ENCODE peak calls at places on chromosomes 6 and 20, in seven cellular contexts. One of them, this sample, is unnamed.

GRCh38 chr6:87139236-87139635 is 16.1 kb upstream of the ZNF292 start:
- DNase-seq in testis: no peak
- DNase-seq in PC-3: peak; percentile 66
- DNase-seq in endodermal cell: no peak
- DNase-seq in MG63: no peak
- DNase-seq in brain microvascular endothelial cell: peak; percentile 41
- DNase-seq in mesendoderm: peak; percentile 54
- DNase-seq in this sample: peak; percentile 24

GRCh38 chr20:23215596-23215995 is 129.5 kb upstream of the CD93 start:
- DNase-seq in mesendoderm: no peak
- DNase-seq in testis: no peak
- DNase-seq in brain microvascular endothelial cell: no peak
- DNase-seq in endodermal cell: no peak
- DNase-seq in PC-3: no peak
- DNase-seq in MG63: no peak
- DNase-seq in this sample: no peak

GRCh38 chr6:121064345-121064744 is 269.9 kb downstream of the TBC1D32 start:
- DNase-seq in mesendoderm: no peak
- DNase-seq in endodermal cell: no peak
- DNase-seq in PC-3: no peak
- DNase-seq in testis: no peak
- DNase-seq in MG63: no peak
- DNase-seq in brain microvascular endothelial cell: no peak
- DNase-seq in this sample: no peak

GRCh38 chr6:111861321-111861938 is 11.8 kb downstream of the FYN start:
- DNase-seq in MG63: no peak
- DNase-seq in mesendoderm: no peak
- DNase-seq in brain microvascular endothelial cell: no peak
- DNase-seq in endodermal cell: no peak
- DNase-seq in testis: no peak
- DNase-seq in PC-3: no peak
- DNase-seq in this sample: no peak

GRCh38 chr6:170179925-170180324 is 111.0 kb downstream of the DLL1 start:
- DNase-seq in mesendoderm: no peak
- DNase-seq in MG63: no peak
- DNase-seq in PC-3: no peak
- DNase-seq in testis: no peak
- DNase-seq in endodermal cell: no peak
- DNase-seq in brain microvascular endothelial cell: no peak
- DNase-seq in this sample: no peak

GRCh38 chr6:47084530-47084929 is 42.4 kb upstream of the ADGRF1 start:
- DNase-seq in PC-3: no peak
- DNase-seq in endodermal cell: no peak
- DNase-seq in brain microvascular endothelial cell: no peak
- DNase-seq in testis: no peak
- DNase-seq in mesendoderm: no peak
- DNase-seq in MG63: no peak
- DNase-seq in this sample: no peak

GRCh38 chr6:152701863-152702401 is 4.2 kb downstream of the MYCT1 start:
- DNase-seq in brain microvascular endothelial cell: no peak
- DNase-seq in MG63: no peak
- DNase-seq in endodermal cell: no peak
- DNase-seq in mesendoderm: no peak
- DNase-seq in PC-3: no peak
- DNase-seq in testis: no peak
- DNase-seq in this sample: no peak

GRCh38 chr6:79997728-79998127 is 6.7 kb upstream of the TTK start:
- DNase-seq in PC-3: no peak
- DNase-seq in brain microvascular endothelial cell: no peak
- DNase-seq in mesendoderm: no peak
- DNase-seq in testis: no peak
- DNase-seq in MG63: no peak
- DNase-seq in endodermal cell: no peak
- DNase-seq in this sample: no peak

GRCh38 chr20:10432079-10432478 is 1.9 kb downstream of the MKKS start:
- DNase-seq in testis: no peak
- DNase-seq in PC-3: no peak
- DNase-seq in mesendoderm: no peak
- DNase-seq in endodermal cell: no peak
- DNase-seq in brain microvascular endothelial cell: no peak
- DNase-seq in MG63: no peak
- DNase-seq in this sample: no peak

GRCh38 chr6:80969439-80969838 is 783.0 kb downstream of the TENT5A start:
- DNase-seq in endodermal cell: no peak
- DNase-seq in testis: no peak
- DNase-seq in MG63: no peak
- DNase-seq in PC-3: no peak
- DNase-seq in brain microvascular endothelial cell: no peak
- DNase-seq in mesendoderm: no peak
- DNase-seq in this sample: no peak

GRCh38 chr6:121800047-121800446 is 364.6 kb downstream of the GJA1 start:
- DNase-seq in testis: no peak
- DNase-seq in brain microvascular endothelial cell: no peak
- DNase-seq in endodermal cell: no peak
- DNase-seq in mesendoderm: no peak
- DNase-seq in MG63: no peak
- DNase-seq in PC-3: no peak
- DNase-seq in this sample: no peak

GRCh38 chr6:362231-362923 is 29.2 kb upstream of the IRF4 start:
- DNase-seq in testis: no peak
- DNase-seq in endodermal cell: no peak
- DNase-seq in mesendoderm: no peak
- DNase-seq in brain microvascular endothelial cell: no peak
- DNase-seq in PC-3: no peak
- DNase-seq in MG63: no peak
- DNase-seq in this sample: no peak

GRCh38 chr6:57109905-57110304 is 19.9 kb downstream of the ZNF451 start:
- DNase-seq in PC-3: no peak
- DNase-seq in mesendoderm: no peak
- DNase-seq in testis: no peak
- DNase-seq in brain microvascular endothelial cell: no peak
- DNase-seq in MG63: no peak
- DNase-seq in endodermal cell: no peak
- DNase-seq in this sample: no peak

GRCh38 chr6:100484474-100484873 is 19.8 kb upstream of the SIM1 start:
- DNase-seq in testis: no peak
- DNase-seq in endodermal cell: no peak
- DNase-seq in brain microvascular endothelial cell: no peak
- DNase-seq in MG63: no peak
- DNase-seq in PC-3: no peak
- DNase-seq in mesendoderm: no peak
- DNase-seq in this sample: no peak

GRCh38 chr20:6863355-6863754 is 95.9 kb downstream of the BMP2 start:
- DNase-seq in MG63: no peak
- DNase-seq in PC-3: no peak
- DNase-seq in testis: no peak
- DNase-seq in endodermal cell: no peak
- DNase-seq in brain microvascular endothelial cell: no peak
- DNase-seq in mesendoderm: no peak
- DNase-seq in this sample: no peak

GRCh38 chr6:53932502-53932901 is 137.7 kb downstream of the LRRC1 start:
- DNase-seq in mesendoderm: no peak
- DNase-seq in PC-3: no peak
- DNase-seq in testis: no peak
- DNase-seq in MG63: no peak
- DNase-seq in endodermal cell: no peak
- DNase-seq in brain microvascular endothelial cell: no peak
- DNase-seq in this sample: no peak

GRCh38 chr20:9021699-9022098 is 47.2 kb upstream of the PLCB4 start:
- DNase-seq in endodermal cell: peak; percentile 53
- DNase-seq in MG63: no peak
- DNase-seq in testis: peak; percentile 20
- DNase-seq in PC-3: peak; percentile 16
- DNase-seq in mesendoderm: peak; percentile 70
- DNase-seq in brain microvascular endothelial cell: no peak
- DNase-seq in this sample: no peak

GRCh38 chr20:36773123-36773547 is 428 bp downstream of the DSN1 start:
- DNase-seq in MG63: no peak
- DNase-seq in brain microvascular endothelial cell: no peak
- DNase-seq in mesendoderm: no peak
- DNase-seq in testis: no peak
- DNase-seq in endodermal cell: no peak
- DNase-seq in PC-3: no peak
- DNase-seq in this sample: no peak

GRCh38 chr20:3795511-3796468 is at the start of gene CDC25B:
- DNase-seq in endodermal cell: peak; percentile 97
- DNase-seq in PC-3: peak; percentile 96
- DNase-seq in MG63: peak; percentile 93
- DNase-seq in testis: peak; percentile 95
- DNase-seq in mesendoderm: peak; percentile 94
- DNase-seq in brain microvascular endothelial cell: peak; percentile 89
- DNase-seq in this sample: peak; percentile 98

GRCh38 chr6:73521351-73522254 is 771 bp upstream of the EEF1A1 start:
- DNase-seq in brain microvascular endothelial cell: peak; percentile 78
- DNase-seq in testis: peak; percentile 75
- DNase-seq in endodermal cell: no peak
- DNase-seq in MG63: no peak
- DNase-seq in mesendoderm: peak; percentile 42
- DNase-seq in PC-3: peak; percentile 53
- DNase-seq in this sample: peak; percentile 84

GRCh38 chr20:34420146-34420545 is 57.1 kb downstream of the ITCH start:
- DNase-seq in mesendoderm: no peak
- DNase-seq in MG63: no peak
- DNase-seq in testis: no peak
- DNase-seq in brain microvascular endothelial cell: no peak
- DNase-seq in PC-3: peak; percentile 12
- DNase-seq in endodermal cell: no peak
- DNase-seq in this sample: no peak

GRCh38 chr20:34420975-34421374 is 57.9 kb downstream of the ITCH start:
- DNase-seq in MG63: no peak
- DNase-seq in testis: no peak
- DNase-seq in brain microvascular endothelial cell: no peak
- DNase-seq in PC-3: no peak
- DNase-seq in endodermal cell: no peak
- DNase-seq in mesendoderm: no peak
- DNase-seq in this sample: no peak

GRCh38 chr20:34410331-34410730 is 47.3 kb downstream of the ITCH start:
- DNase-seq in PC-3: no peak
- DNase-seq in brain microvascular endothelial cell: no peak
- DNase-seq in endodermal cell: no peak
- DNase-seq in testis: peak; percentile 37
- DNase-seq in mesendoderm: no peak
- DNase-seq in MG63: no peak
- DNase-seq in this sample: no peak

GRCh38 chr20:34412453-34412852 is 49.4 kb downstream of the ITCH start:
- DNase-seq in brain microvascular endothelial cell: no peak
- DNase-seq in MG63: no peak
- DNase-seq in endodermal cell: no peak
- DNase-seq in mesendoderm: no peak
- DNase-seq in PC-3: peak; percentile 48
- DNase-seq in testis: no peak
- DNase-seq in this sample: no peak

GRCh38 chr20:34415079-34415478 is 52.0 kb downstream of the ITCH start:
- DNase-seq in brain microvascular endothelial cell: no peak
- DNase-seq in mesendoderm: no peak
- DNase-seq in MG63: no peak
- DNase-seq in testis: no peak
- DNase-seq in PC-3: no peak
- DNase-seq in endodermal cell: no peak
- DNase-seq in this sample: no peak
- H3K36me3 ChIP-seq in brain microvascular endothelial cell: peaks cover 36% of the 10 kb centered on the region
- H3K36me3 ChIP-seq in mesendoderm: peaks cover 1% of the 10 kb centered on the region
- H3K36me3 ChIP-seq in MG63: peaks cover 56% of the 10 kb centered on the region
- H3K36me3 ChIP-seq in testis: no peaks in the 10 kb centered on the region
- H3K36me3 ChIP-seq in PC-3: peaks cover 26% of the 10 kb centered on the region
- H3K36me3 ChIP-seq in endodermal cell: peaks cover 89% of the 10 kb centered on the region
- H3K36me3 ChIP-seq in this sample: peaks cover 41% of the 10 kb centered on the region

GRCh38 chr20:55777641-55778040 is 227.7 kb downstream of the CBLN4 start:
- DNase-seq in endodermal cell: no peak
- DNase-seq in brain microvascular endothelial cell: no peak
- DNase-seq in MG63: no peak
- DNase-seq in testis: no peak
- DNase-seq in PC-3: no peak
- DNase-seq in mesendoderm: no peak
- DNase-seq in this sample: no peak

DNA sequence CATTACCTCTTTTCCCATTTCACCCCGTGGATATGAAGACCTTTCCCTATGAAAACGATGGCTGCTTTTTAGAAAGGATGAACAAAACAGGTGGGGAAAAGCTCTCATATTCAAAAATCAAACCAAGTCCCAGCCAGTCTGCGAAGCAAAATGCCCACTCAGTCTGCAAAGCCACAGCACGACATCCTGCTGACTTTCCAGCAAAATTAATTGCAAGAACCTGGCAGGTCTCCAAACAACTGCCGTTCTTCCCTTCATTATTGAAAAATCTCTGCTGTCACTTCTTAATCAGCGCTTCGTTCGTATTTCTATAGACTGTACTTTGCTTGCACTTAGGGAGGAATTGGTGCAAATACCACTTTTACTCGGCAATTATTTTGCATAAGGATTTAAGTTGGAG is 222.5 kb downstream of the CBLN4 start:
- DNase-seq in endodermal cell: no peak
- DNase-seq in brain microvascular endothelial cell: no peak
- DNase-seq in PC-3: no peak
- DNase-seq in mesendoderm: no peak
- DNase-seq in MG63: no peak
- DNase-seq in testis: no peak
- DNase-seq in this sample: peak; percentile 58
- H3K36me3 ChIP-seq in endodermal cell: no peaks in the 10 kb centered on the region
- H3K36me3 ChIP-seq in brain microvascular endothelial cell: no peaks in the 10 kb centered on the region
- H3K36me3 ChIP-seq in PC-3: no peaks in the 10 kb centered on the region
- H3K36me3 ChIP-seq in mesendoderm: no peaks in the 10 kb centered on the region
- H3K36me3 ChIP-seq in MG63: no peaks in the 10 kb centered on the region
- H3K36me3 ChIP-seq in testis: no peaks in the 10 kb centered on the region
- H3K36me3 ChIP-seq in this sample: no peaks in the 10 kb centered on the region

GRCh38 chr6:15473174-15473573 is 189.7 kb downstream of the DTNBP1 start:
- DNase-seq in MG63: no peak
- DNase-seq in testis: no peak
- DNase-seq in endodermal cell: peak; percentile 26
- DNase-seq in brain microvascular endothelial cell: no peak
- DNase-seq in PC-3: no peak
- DNase-seq in mesendoderm: no peak
- DNase-seq in this sample: no peak

GRCh38 chr6:15474196-15474595 is 188.6 kb downstream of the DTNBP1 start:
- DNase-seq in MG63: no peak
- DNase-seq in endodermal cell: no peak
- DNase-seq in testis: no peak
- DNase-seq in mesendoderm: no peak
- DNase-seq in PC-3: no peak
- DNase-seq in brain microvascular endothelial cell: no peak
- DNase-seq in this sample: no peak

GRCh38 chr6:15472626-15473025 is 190.2 kb downstream of the DTNBP1 start:
- DNase-seq in mesendoderm: no peak
- DNase-seq in PC-3: no peak
- DNase-seq in testis: no peak
- DNase-seq in brain microvascular endothelial cell: no peak
- DNase-seq in MG63: no peak
- DNase-seq in endodermal cell: peak; percentile 28
- DNase-seq in this sample: no peak

GRCh38 chr6:15473741-15474161 is 189.1 kb downstream of the DTNBP1 start:
- DNase-seq in PC-3: peak; percentile 24
- DNase-seq in MG63: no peak
- DNase-seq in mesendoderm: no peak
- DNase-seq in testis: peak; percentile 31
- DNase-seq in endodermal cell: peak; percentile 28
- DNase-seq in brain microvascular endothelial cell: peak; percentile 56
- DNase-seq in this sample: no peak

GRCh38 chr6:15470746-15471145 is 192.1 kb downstream of the DTNBP1 start:
- DNase-seq in brain microvascular endothelial cell: no peak
- DNase-seq in PC-3: no peak
- DNase-seq in testis: no peak
- DNase-seq in endodermal cell: no peak
- DNase-seq in MG63: no peak
- DNase-seq in mesendoderm: no peak
- DNase-seq in this sample: no peak
- H3K36me3 ChIP-seq in brain microvascular endothelial cell: peaks cover 2% of the 10 kb centered on the region
- H3K36me3 ChIP-seq in PC-3: peaks cover 8% of the 10 kb centered on the region
- H3K36me3 ChIP-seq in testis: no peaks in the 10 kb centered on the region
- H3K36me3 ChIP-seq in endodermal cell: peaks cover 67% of the 10 kb centered on the region
- H3K36me3 ChIP-seq in MG63: no peaks in the 10 kb centered on the region
- H3K36me3 ChIP-seq in mesendoderm: peaks cover 2% of the 10 kb centered on the region
- H3K36me3 ChIP-seq in this sample: peaks cover 5% of the 10 kb centered on the region

GRCh38 chr20:62944184-62944583 is 6.2 kb downstream of the GID8 start:
- DNase-seq in testis: no peak
- DNase-seq in brain microvascular endothelial cell: no peak
- DNase-seq in MG63: no peak
- DNase-seq in PC-3: no peak
- DNase-seq in endodermal cell: no peak
- DNase-seq in mesendoderm: no peak
- DNase-seq in this sample: no peak
- H3K36me3 ChIP-seq in testis: peaks cover 3% of the 10 kb centered on the region
- H3K36me3 ChIP-seq in brain microvascular endothelial cell: peaks cover 51% of the 10 kb centered on the region
- H3K36me3 ChIP-seq in MG63: peaks cover 90% of the 10 kb centered on the region
- H3K36me3 ChIP-seq in PC-3: peaks cover 63% of the 10 kb centered on the region
- H3K36me3 ChIP-seq in endodermal cell: peaks cover 85% of the 10 kb centered on the region
- H3K36me3 ChIP-seq in mesendoderm: peaks cover 17% of the 10 kb centered on the region
- H3K36me3 ChIP-seq in this sample: peaks cover 71% of the 10 kb centered on the region

This sample was measured in BE2C.